ENCODE peak calls at places on chromosomes 3 and 15, in eight cellular contexts. Y, K, J, C, L, Z, A and P are unnamed samples.

GRCh38 chr3:9935966-9936365 is 2.3 kb downstream of the CRELD1 start:
- DNase-seq in Y (no peak), K (no peak), J (no peak), C (no peak), L (no peak), Z (no peak), A (no peak), P (no peak)

GRCh38 chr3:27542469-27542868 is 58.3 kb upstream of the SLC4A7 start:
- DNase-seq in Y (no peak), K (no peak), J (no peak), C (no peak), L (no peak), Z (no peak), A (no peak), P (peak)

GRCh38 chr3:176967525-176967924 is 229.8 kb downstream of the TBL1XR1 start:
- DNase-seq in Y (no peak), K (no peak), J (no peak), C (no peak), L (no peak), Z (peak), A (no peak), P (no peak)

GRCh38 chr3:171900396-171900795 is 57.2 kb downstream of the TMEM212 start:
- DNase-seq in Y (no peak), K (no peak), J (no peak), C (no peak), L (no peak), Z (no peak), A (no peak), P (no peak)

GRCh38 chr15:55586808-55587207 is 1.3 kb downstream of the PYGO1 start:
- DNase-seq in Y (no peak), K (no peak), J (no peak), C (no peak), L (no peak), Z (no peak), A (no peak), P (peak)

GRCh38 chr15:58467722-58468436 is 36.1 kb downstream of the LIPC start:
- DNase-seq in Y (no peak), K (no peak), J (no peak), C (no peak), L (no peak), Z (peak), A (no peak), P (no peak)

GRCh38 chr3:143016321-143016972 is 15.1 kb downstream of the U2SURP start:
- DNase-seq in Y (no peak), K (no peak), J (no peak), C (no peak), L (no peak), Z (no peak), A (no peak), P (peak)

GRCh38 chr15:48177875-48178611 is at the start of gene MYEF2:
- DNase-seq in Y (peak), K (peak), J (peak), C (peak), L (peak), Z (peak), A (peak), P (peak)

GRCh38 chr15:56832125-56832524 is 86.3 kb upstream of the TCF12 start:
- DNase-seq in Y (no peak), K (no peak), J (peak), C (no peak), L (peak), Z (no peak), A (no peak), P (peak)

GRCh38 chr3:22886394-22886793 is 316.7 kb upstream of the UBE2E2 start:
- DNase-seq in Y (no peak), K (no peak), J (no peak), C (no peak), L (peak), Z (no peak), A (no peak), P (no peak)

GRCh38 chr15:97875513-97876285 is 84.8 kb upstream of the ARRDC4 start:
- DNase-seq in Y (no peak), K (peak), J (no peak), C (no peak), L (peak), Z (no peak), A (no peak), P (no peak)

GRCh38 chr15:94080416-94080815 is 150.9 kb upstream of the MCTP2 start:
- DNase-seq in Y (peak), K (peak), J (no peak), C (peak), L (peak), Z (peak), A (no peak), P (peak)

GRCh38 chr3:78242724-78243123 is 1202.8 kb downstream of the ROBO2 start:
- DNase-seq in Y (no peak), K (no peak), J (no peak), C (no peak), L (no peak), Z (no peak), A (no peak), P (no peak)

GRCh38 chr3:16357191-16357590 is 92.2 kb downstream of the OXNAD1 start:
- DNase-seq in Y (no peak), K (no peak), J (peak), C (no peak), L (no peak), Z (peak), A (no peak), P (peak)

GRCh38 chr15:72222433-72222832 is 8.6 kb downstream of the PKM start:
- DNase-seq in Y (no peak), K (no peak), J (peak), C (no peak), L (peak), Z (no peak), A (no peak), P (peak)

GRCh38 chr3:134839990-134840389 is 44.9 kb downstream of the EPHB1 start:
- DNase-seq in Y (no peak), K (no peak), J (no peak), C (no peak), L (no peak), Z (no peak), A (no peak), P (no peak)